ENCODE peak calls at places on chromosome 21, in four cellular contexts. X is HepG2, V is GM12878, G is H1. H is an unnamed sample.
A peak's percentile ranks its signal among the peaks of the same experiment; 100 is the strongest.

GRCh38 chr21:45972716-45973474 is 8.7 kb upstream of the COL6A1 start:
- DNase-seq in V (no peak), X (no peak), G (peak; percentile 71), H (peak; percentile 80)

GRCh38 chr21:38220270-38220737 is 36.5 kb upstream of the KCNJ15 start:
- DNase-seq in X (no peak), G (no peak), V (no peak), H (no peak)

GRCh38 chr21:28923439-28923975 is 69.2 kb downstream of the LTN1 start:
- DNase-seq in X (peak; percentile 48), G (no peak), V (no peak), H (no peak)

GRCh38 chr21:41926068-41926806 is 27.6 kb downstream of the C2CD2 start:
- DNase-seq in X (peak; percentile 60), V (peak; percentile 68), G (no peak), H (no peak)

GRCh38 chr21:28871388-28872015 is 121.2 kb downstream of the LTN1 start:
- DNase-seq in V (no peak), X (no peak), G (no peak), H (no peak)

GRCh38 chr21:42218836-42219605 is at the start of gene ABCG1:
- DNase-seq in G (peak; percentile 84), V (no peak), X (no peak), H (peak; percentile 89)

GRCh38 chr21:38840456-38841129 is 34.9 kb downstream of the ETS2 start:
- DNase-seq in X (no peak), V (no peak), G (no peak), H (no peak)

GRCh38 chr21:46056450-46056903 is 41.4 kb upstream of the COL6A2 start:
- DNase-seq in V (no peak), G (peak; percentile 52), X (no peak), H (no peak)

GRCh38 chr21:42158846-42159245 is 60.1 kb upstream of the ABCG1 start:
- DNase-seq in X (no peak), G (no peak), V (no peak), H (no peak)

GRCh38 chr21:16569679-16570078 is 839.9 kb downstream of the USP25 start:
- DNase-seq in X (no peak), V (no peak), G (no peak), H (no peak)

GRCh38 chr21:46285206-46285661 is at the start of gene MCM3AP:
- DNase-seq in X (no peak), G (no peak), V (no peak), H (no peak)

GRCh38 chr21:42844411-42845113 is 34.8 kb downstream of the WDR4 start:
- DNase-seq in V (no peak), X (no peak), G (no peak), H (peak; percentile 15)

GRCh38 chr21:34022557-34023335 is 50.6 kb upstream of the MRPS6 start:
- DNase-seq in V (no peak), X (no peak), G (no peak), H (no peak)

GRCh38 chr21:40819262-40819661 is 27.7 kb downstream of the DSCAM start:
- DNase-seq in V (no peak), X (no peak), G (no peak), H (no peak)

GRCh38 chr21:30434033-30434631 is 4.1 kb downstream of the KRTAP13-4 start:
- DNase-seq in X (no peak), G (peak; percentile 61), V (no peak), H (peak; percentile 33)

GRCh38 chr21:28588997-28589396 is 403.7 kb downstream of the LTN1 start:
- DNase-seq in G (no peak), X (no peak), V (no peak), H (no peak)

GRCh38 chr21:38434913-38435533 is 63.3 kb downstream of the ERG start:
- DNase-seq in V (no peak), X (no peak), G (no peak), H (no peak)

GRCh38 chr21:24224411-24224810 is 1382.9 kb downstream of the MRPL39 start:
- DNase-seq in X (no peak), G (no peak), V (no peak), H (no peak)

GRCh38 chr21:29104239-29104708 is 26.2 kb upstream of the MAP3K7CL start:
- DNase-seq in X (no peak), G (no peak), V (no peak), H (no peak)

GRCh38 chr21:26939532-26940181 is 27.2 kb downstream of the ADAMTS5 start:
- DNase-seq in G (no peak), V (no peak), X (no peak), H (no peak)

DNA sequence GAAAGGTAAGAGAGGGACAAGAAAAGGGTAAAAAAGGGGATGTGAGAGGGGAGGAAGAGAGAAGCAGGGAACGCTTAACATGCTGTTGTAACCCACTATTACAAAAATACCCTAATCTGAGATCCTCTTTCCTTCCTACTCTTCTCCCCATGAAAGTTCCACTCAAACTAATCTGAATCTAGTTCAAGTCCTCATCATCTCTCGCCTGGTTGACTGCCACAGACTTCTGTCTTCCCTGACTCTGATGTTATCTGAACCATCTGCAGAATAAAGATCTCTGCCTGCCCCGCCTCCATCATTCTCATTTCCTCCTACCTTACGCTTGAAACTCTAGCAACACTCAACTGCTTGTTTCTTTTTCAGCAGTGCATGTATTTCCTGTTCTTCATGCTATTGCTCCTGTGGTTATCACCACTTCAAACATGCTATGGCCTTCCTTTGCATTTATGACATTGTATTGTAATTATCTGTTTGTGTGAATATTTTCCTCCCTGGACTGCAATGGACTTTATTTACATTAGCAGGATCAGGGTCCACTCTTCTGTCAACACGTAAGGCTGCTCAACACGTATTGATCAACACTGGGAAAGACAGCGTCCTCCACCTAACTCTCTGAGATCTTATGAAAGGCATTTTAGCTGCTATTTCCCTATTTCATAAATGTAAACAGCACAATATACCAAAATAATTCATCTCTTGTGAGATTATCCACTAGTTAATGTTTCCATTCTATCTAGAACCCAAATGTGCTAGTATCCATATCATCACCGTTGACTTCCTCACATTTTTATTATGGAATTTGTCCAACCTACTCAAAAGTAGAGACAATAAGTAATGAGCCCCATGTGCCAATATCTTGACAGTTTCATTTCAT is 215.5 kb upstream of the USP25 start:
- DNase-seq in V (peak; percentile 45), X (peak; percentile 94), G (no peak), H (no peak)
- TF ChIP-seq TCF12 in V (peak; percentile 21), X (no peak), G (no peak), H (no peak)

GRCh38 chr21:25569084-25569483 is 38.2 kb downstream of the MRPL39 start:
- DNase-seq in G (no peak), V (no peak), X (no peak), H (no peak)

GRCh38 chr21:25567472-25567871 is 39.8 kb downstream of the MRPL39 start:
- DNase-seq in X (no peak), G (no peak), V (peak; percentile 56), H (no peak)

GRCh38 chr21:25566645-25567044 is 40.6 kb downstream of the MRPL39 start:
- DNase-seq in G (no peak), V (no peak), X (no peak), H (no peak)

GRCh38 chr21:25569711-25570110 is 37.6 kb downstream of the MRPL39 start:
- DNase-seq in X (no peak), V (no peak), G (no peak), H (no peak)

GRCh38 chr21:25568230-25568629 is 39.1 kb downstream of the MRPL39 start:
- DNase-seq in X (no peak), G (no peak), V (no peak), H (no peak)
- TF ChIP-seq TCF12 in X (no peak), G (no peak), V (no peak), H (no peak)

DNA sequence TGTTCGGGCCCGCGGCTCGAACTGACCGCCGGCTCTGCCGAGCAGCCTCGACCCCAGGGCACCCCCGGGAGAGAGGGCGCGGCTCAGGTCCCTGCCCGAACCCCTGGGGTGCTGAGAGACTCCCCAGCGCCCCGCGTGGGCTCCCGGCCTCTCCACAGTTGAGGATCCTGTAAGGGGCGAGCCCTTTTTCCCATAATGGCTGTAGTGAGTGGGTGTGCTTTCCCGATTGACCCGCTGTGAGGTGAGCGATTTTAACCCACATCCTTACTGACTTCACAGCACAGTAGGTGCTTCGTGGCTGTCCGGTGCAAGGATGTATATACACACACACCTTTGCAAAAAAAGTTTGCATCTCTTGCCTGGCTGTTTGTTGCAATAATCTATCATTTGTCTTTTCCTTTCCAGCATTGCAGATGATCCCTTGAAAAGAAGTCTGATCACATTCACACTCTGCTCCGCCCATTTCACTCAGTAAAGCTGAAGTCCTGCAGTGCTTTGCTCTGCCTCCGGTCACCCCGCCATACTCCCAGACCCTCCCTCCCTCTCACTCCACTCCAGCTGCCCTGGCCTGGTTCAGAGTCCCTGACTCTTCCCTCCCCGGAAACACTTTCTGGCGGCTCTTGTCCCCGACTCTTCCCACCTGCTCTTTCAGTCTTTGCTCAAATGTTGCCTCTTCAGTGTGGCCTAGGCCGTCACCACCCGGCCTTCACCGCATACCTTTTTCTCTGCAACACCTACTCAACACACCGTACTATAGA is 955 bp upstream of the UBE2G2 start:
- DNase-seq in G (no peak), X (peak; percentile 81), V (no peak), H (peak; percentile 55)
- TF ChIP-seq TCF12 in G (no peak), X (no peak), V (no peak), H (no peak)

GRCh38 chr21:36185498-36185897 is 28.9 kb downstream of the DOP1B start:
- DNase-seq in G (no peak), X (no peak), V (no peak), H (no peak)

GRCh38 chr21:36186506-36187399 is 30.1 kb downstream of the DOP1B start:
- DNase-seq in X (no peak), G (no peak), V (no peak), H (no peak)

GRCh38 chr21:36183144-36183795 is 26.6 kb downstream of the DOP1B start:
- DNase-seq in X (no peak), G (no peak), V (no peak), H (no peak)

GRCh38 chr21:36180963-36181362 is 24.3 kb downstream of the DOP1B start:
- DNase-seq in V (no peak), G (no peak), X (no peak), H (no peak)

DNA sequence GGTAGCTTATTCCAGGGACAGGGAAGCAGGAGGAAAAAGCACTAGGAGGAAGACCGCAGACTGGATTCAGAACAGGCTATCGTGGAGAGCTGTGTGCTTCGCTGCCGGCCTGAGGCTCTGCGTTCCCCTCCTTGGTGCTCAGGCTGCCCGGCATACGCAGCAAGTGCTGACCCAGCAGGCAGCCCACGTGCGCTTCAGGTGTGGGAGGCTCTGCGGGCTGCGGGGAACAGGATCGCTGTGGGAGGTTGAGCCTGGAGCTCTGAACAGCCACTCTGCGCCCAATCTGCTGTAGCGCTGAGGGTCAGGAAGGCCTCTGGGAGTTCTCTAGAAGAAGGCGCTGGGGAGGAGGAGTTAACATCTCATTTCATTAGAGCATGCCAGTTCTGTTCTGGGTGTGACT is 27.9 kb downstream of the DOP1B start:
- DNase-seq in G (no peak), X (no peak), V (no peak), H (no peak)
- TF ChIP-seq TCF12 in G (no peak), X (no peak), V (no peak), H (no peak)

DNA sequence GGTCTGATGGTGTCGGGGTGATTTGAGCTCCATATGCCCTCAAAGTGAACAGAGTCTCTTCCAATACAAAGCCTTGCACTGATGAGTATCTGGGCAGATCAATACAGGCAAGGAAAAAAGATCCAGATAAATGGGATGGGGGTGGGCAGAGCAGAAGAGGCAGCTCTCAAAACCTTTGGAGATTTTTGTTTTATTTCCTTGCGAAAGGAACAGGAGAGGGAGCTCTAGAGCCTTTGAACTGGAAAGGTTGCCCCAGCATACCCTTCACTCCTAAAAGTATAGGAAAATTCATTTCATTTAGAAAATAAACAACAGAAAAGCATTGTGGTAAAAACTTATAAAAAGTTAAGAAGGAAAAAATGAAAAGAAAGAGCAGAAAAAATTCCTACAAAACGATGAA is 31.4 kb upstream of the OLIG2 start:
- DNase-seq in X (no peak), G (no peak), V (no peak), H (peak; percentile 24)
- TF ChIP-seq TCF12 in X (no peak), G (no peak), V (no peak), H (no peak)

GRCh38 chr21:35933466-35933865 is 126.9 kb downstream of the SETD4 start:
- DNase-seq in X (no peak), V (no peak), G (no peak), H (no peak)
- TF ChIP-seq TCF12 in X (no peak), V (no peak), G (no peak), H (peak; percentile 84)

GRCh38 chr21:37166733-37167132 is 93.7 kb downstream of the TTC3 start:
- DNase-seq in G (no peak), V (no peak), X (no peak), H (no peak)
- TF ChIP-seq TCF12 in G (no peak), V (no peak), X (no peak), H (no peak)

H was measured in SK-N-SH.